ENCODE peak calls at places on chromosomes 5 and 9, in ten cellular contexts. K is IMR-90, H is AG04450, Y is neural progenitor cell, P is cardiac fibroblast, U is heart right ventricle, I is type B pancreatic cell, B is gastrocnemius medialis, M is foreskin fibroblast, F is HCT116. D is an unnamed sample.
A peak's percentile ranks its signal among the peaks of the same experiment; 100 is the strongest.

GRCh38 chr9:91174772-91175171 is 186.9 kb downstream of the AUH start:
- DNase-seq in K (no peak), H (no peak), Y (no peak), P (no peak), U (no peak), I (no peak), B (no peak), M (no peak), F (no peak), D (no peak)

GRCh38 chr5:95799181-95799835 is 23.2 kb downstream of the GLRX start:
- DNase-seq in K (no peak), H (no peak), Y (no peak), P (no peak), U (no peak), I (no peak), B (no peak), M (no peak), F (no peak), D (no peak)

GRCh38 chr5:87127426-87127825 is 140.3 kb upstream of the RASA1 start:
- DNase-seq in K (peak; percentile 89), H (peak; percentile 32), Y (no peak), P (peak; percentile 85), U (no peak), I (no peak), B (no peak), M (peak; percentile 73), F (no peak), D (no peak)

GRCh38 chr5:151480859-151481258 is 33.5 kb downstream of the SLC36A1 start:
- DNase-seq in K (peak; percentile 85), H (no peak), Y (no peak), P (peak; percentile 64), U (no peak), I (no peak), B (peak; percentile 78), M (peak; percentile 84), F (no peak), D (no peak)

GRCh38 chr9:124774131-124774978 is 2.6 kb upstream of the OLFML2A start:
- DNase-seq in K (peak; percentile 73), H (no peak), Y (peak; percentile 88), P (peak; percentile 84), U (peak; percentile 89), I (peak; percentile 88), B (peak; percentile 79), M (peak; percentile 86), F (peak; percentile 73), D (peak; percentile 94)

GRCh38 chr5:157463621-157464407 is 3.8 kb downstream of the NIPAL4 start:
- DNase-seq in K (peak; percentile 57), H (no peak), Y (no peak), P (peak; percentile 83), U (no peak), I (no peak), B (peak; percentile 25), M (no peak), F (peak; percentile 50), D (no peak)

GRCh38 chr5:123717139-123717538 is 205.2 kb downstream of the CSNK1G3 start:
- DNase-seq in K (peak; percentile 85), H (peak; percentile 70), Y (no peak), P (peak; percentile 79), U (no peak), I (no peak), B (no peak), M (peak; percentile 55), F (no peak), D (no peak)

GRCh38 chr5:171444582-171444981 is 25.1 kb downstream of the FGF18 start:
- DNase-seq in K (no peak), H (no peak), Y (no peak), P (peak; percentile 25), U (no peak), I (no peak), B (no peak), M (peak; percentile 16), F (no peak), D (no peak)

GRCh38 chr9:21576331-21577189 is 94.4 kb upstream of the IFNE start:
- DNase-seq in K (peak; percentile 87), H (peak; percentile 55), Y (peak; percentile 87), P (peak; percentile 97), U (no peak), I (no peak), B (no peak), M (peak; percentile 90), F (peak; percentile 93), D (no peak)

GRCh38 chr5:96081276-96081858 is 119.7 kb upstream of the ELL2 start:
- DNase-seq in K (peak; percentile 34), H (no peak), Y (no peak), P (peak; percentile 37), U (no peak), I (no peak), B (no peak), M (peak; percentile 28), F (no peak), D (no peak)

GRCh38 chr5:160039810-160040470 is 31.0 kb downstream of the TTC1 start:
- DNase-seq in K (peak; percentile 72), H (no peak), Y (no peak), P (peak; percentile 39), U (no peak), I (no peak), B (no peak), M (no peak), F (no peak), D (no peak)

GRCh38 chr5:107484261-107484660 is 186.5 kb downstream of the EFNA5 start:
- DNase-seq in K (no peak), H (no peak), Y (no peak), P (peak; percentile 34), U (no peak), I (no peak), B (no peak), M (peak; percentile 66), F (no peak), D (no peak)

GRCh38 chr9:137550958-137551655 is 572 bp upstream of the MRPL41 start:
- DNase-seq in K (peak; percentile 44), H (peak; percentile 15), Y (peak; percentile 97), P (no peak), U (no peak), I (no peak), B (no peak), M (peak; percentile 84), F (peak; percentile 52), D (no peak)

GRCh38 chr9:120890415-120891254 is 13.6 kb upstream of the PHF19 start:
- DNase-seq in K (no peak), H (no peak), Y (no peak), P (no peak), U (no peak), I (no peak), B (no peak), M (peak; percentile 57), F (no peak), D (no peak)

GRCh38 chr9:133478851-133479711 is at the start of gene SLC2A6:
- DNase-seq in K (peak; percentile 63), H (peak; percentile 7), Y (peak; percentile 97), P (peak; percentile 74), U (peak; percentile 80), I (peak; percentile 87), B (peak; percentile 77), M (peak; percentile 94), F (no peak), D (peak; percentile 93)

GRCh38 chr5:161660806-161661205 is 24.7 kb upstream of the GABRA6 start:
- DNase-seq in K (no peak), H (no peak), Y (no peak), P (no peak), U (no peak), I (no peak), B (no peak), M (no peak), F (no peak), D (no peak)

GRCh38 chr5:178212241-178213002 is 8.1 kb downstream of the HNRNPAB start:
- DNase-seq in K (no peak), H (no peak), Y (no peak), P (no peak), U (no peak), I (no peak), B (no peak), M (no peak), F (no peak), D (no peak)

GRCh38 chr9:98231770-98232478 is 23.5 kb downstream of the TBC1D2 start:
- DNase-seq in K (peak; percentile 95), H (peak; percentile 55), Y (no peak), P (peak; percentile 88), U (no peak), I (no peak), B (no peak), M (peak; percentile 87), F (no peak), D (no peak)

GRCh38 chr9:126975327-126976059 is 60.9 kb downstream of the RALGPS1 start:
- DNase-seq in K (no peak), H (no peak), Y (no peak), P (no peak), U (no peak), I (no peak), B (no peak), M (no peak), F (no peak), D (no peak)
- TF ChIP-seq CTCF in K (no peak), H (no peak), Y (no peak), P (no peak), U (no peak), I (no peak), B (no peak), M (no peak), F (no peak), D (no peak)

GRCh38 chr9:117164512-117164911 is 250.3 kb downstream of the ASTN2 start:
- DNase-seq in K (no peak), H (no peak), Y (no peak), P (no peak), U (no peak), I (no peak), B (no peak), M (no peak), F (no peak), D (no peak)
- TF ChIP-seq CTCF in K (no peak), H (no peak), Y (no peak), P (no peak), U (no peak), I (no peak), B (no peak), M (no peak), F (no peak), D (no peak)

DNA sequence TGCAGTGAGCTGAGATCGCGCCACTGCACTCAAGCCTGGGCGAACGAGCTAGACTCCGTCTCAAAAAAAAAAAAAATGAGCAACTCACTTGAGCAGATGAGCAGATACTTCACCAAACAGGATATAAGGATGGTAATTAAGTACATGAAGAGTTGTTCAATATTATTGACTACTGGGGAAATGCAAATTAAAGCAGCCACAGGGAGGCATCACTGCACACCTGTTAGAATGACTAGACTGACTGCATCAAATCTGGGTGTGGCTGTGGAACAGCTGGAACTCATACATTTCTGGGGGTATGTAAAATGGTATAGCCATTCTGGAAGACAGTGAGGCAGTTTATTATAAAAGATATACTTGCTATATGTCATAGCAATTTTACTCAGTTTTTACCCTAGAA is 93.0 kb downstream of the WNK2 start:
- DNase-seq in K (no peak), H (no peak), Y (no peak), P (no peak), U (no peak), I (no peak), B (no peak), M (no peak), F (no peak), D (no peak)
- TF ChIP-seq CTCF in K (no peak), H (no peak), Y (no peak), P (no peak), U (no peak), I (no peak), B (no peak), M (no peak), F (no peak), D (no peak)

DNA sequence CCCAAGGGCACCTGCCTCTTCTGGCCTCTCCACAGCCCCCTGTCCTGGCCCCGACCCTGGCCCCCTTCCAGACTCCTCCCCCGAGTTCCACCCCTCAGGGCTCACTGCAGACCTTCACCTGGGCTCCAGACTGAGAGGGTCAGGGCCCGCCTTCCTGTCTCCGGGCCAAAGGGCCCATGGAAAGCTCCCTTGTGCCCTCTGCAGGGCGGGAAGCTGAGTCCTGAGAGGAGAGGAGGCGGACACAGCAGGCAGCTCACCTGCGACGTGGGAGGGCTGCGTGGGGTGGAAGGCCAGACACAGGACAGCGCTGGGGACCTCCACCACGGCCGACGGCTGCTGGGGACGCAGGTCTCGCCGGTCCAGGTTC is 20.6 kb downstream of the DYNC2I2 start:
- DNase-seq in K (no peak), H (no peak), Y (peak; percentile 48), P (no peak), U (peak; percentile 70), I (no peak), B (peak; percentile 50), M (peak; percentile 22), F (no peak), D (peak; percentile 29)
- TF ChIP-seq CTCF in K (no peak), H (peak; percentile 37), Y (peak; percentile 29), P (no peak), U (peak; percentile 24), I (no peak), B (no peak), M (no peak), F (no peak), D (no peak)